ENCODE peak calls at places on chromosome 6, in nine cellular contexts. Y is RWPE1; B is body of pancreas; G is testis; S is CD4-positive, alpha-beta T cell; U is ascending aorta; O is PC-3; V is A549; P is pancreas. F is an unnamed sample.

GRCh38 chr6:10540073-10540746 is 19.1 kb downstream of the GCNT2 start:
- DNase-seq in P (no peak), O (no peak), U (no peak), Y (no peak), V (no peak), B (no peak), S (no peak), G (no peak), F (no peak)

GRCh38 chr6:148401581-148401980 is 58.9 kb downstream of the SASH1 start:
- DNase-seq in O (no peak), G (no peak), P (no peak), B (no peak), U (no peak), V (no peak), Y (no peak), S (no peak), F (no peak)

GRCh38 chr6:41214559-41215238 is 13.4 kb upstream of the TREML4 start:
- DNase-seq in P (peak; percentile 14), G (no peak), O (no peak), S (no peak), V (no peak), B (no peak), U (no peak), Y (no peak), F (no peak)

GRCh38 chr6:10837692-10837996 is 695 bp downstream of the MAK start:
- DNase-seq in V (no peak), G (peak; percentile 20), O (peak; percentile 6), S (no peak), P (no peak), Y (no peak), U (no peak), B (peak; percentile 4), F (no peak)

GRCh38 chr6:71079707-71080106 is 122.8 kb upstream of the B3GAT2 start:
- DNase-seq in S (no peak), V (no peak), U (no peak), O (no peak), P (no peak), B (no peak), Y (peak; percentile 4), G (no peak), F (no peak)

GRCh38 chr6:166951670-166952060 is 4.7 kb downstream of the RNASET2 start:
- DNase-seq in S (no peak), P (no peak), Y (no peak), O (no peak), V (no peak), G (no peak), U (no peak), B (no peak), F (no peak)

GRCh38 chr6:77089776-77090175 is 373.5 kb downstream of the HTR1B start:
- DNase-seq in G (no peak), P (no peak), V (no peak), Y (peak; percentile 4), B (no peak), O (no peak), S (no peak), U (no peak), F (no peak)

GRCh38 chr6:19849196-19849595 is 12.0 kb downstream of the ID4 start:
- DNase-seq in V (no peak), O (no peak), P (no peak), Y (no peak), G (no peak), U (no peak), B (no peak), S (no peak), F (no peak)

GRCh38 chr6:142746524-142746923 is 198.5 kb downstream of the HIVEP2 start:
- DNase-seq in V (peak; percentile 7), O (peak; percentile 12), S (no peak), G (peak; percentile 27), Y (no peak), U (no peak), B (peak; percentile 20), P (no peak), F (no peak)

GRCh38 chr6:114281496-114281895 is 61.3 kb downstream of the HS3ST5 start:
- DNase-seq in B (no peak), Y (no peak), S (no peak), P (no peak), U (no peak), V (no peak), O (no peak), G (no peak), F (no peak)

GRCh38 chr6:78340755-78341154 is 526.6 kb upstream of the IRAK1BP1 start:
- DNase-seq in S (no peak), V (no peak), U (no peak), O (no peak), G (no peak), P (no peak), Y (no peak), B (no peak), F (no peak)
- TF ChIP-seq CTCF in S (no peak), V (no peak), U (no peak), O (no peak), G (no peak), P (no peak), Y (no peak), B (no peak), F (no peak)

DNA sequence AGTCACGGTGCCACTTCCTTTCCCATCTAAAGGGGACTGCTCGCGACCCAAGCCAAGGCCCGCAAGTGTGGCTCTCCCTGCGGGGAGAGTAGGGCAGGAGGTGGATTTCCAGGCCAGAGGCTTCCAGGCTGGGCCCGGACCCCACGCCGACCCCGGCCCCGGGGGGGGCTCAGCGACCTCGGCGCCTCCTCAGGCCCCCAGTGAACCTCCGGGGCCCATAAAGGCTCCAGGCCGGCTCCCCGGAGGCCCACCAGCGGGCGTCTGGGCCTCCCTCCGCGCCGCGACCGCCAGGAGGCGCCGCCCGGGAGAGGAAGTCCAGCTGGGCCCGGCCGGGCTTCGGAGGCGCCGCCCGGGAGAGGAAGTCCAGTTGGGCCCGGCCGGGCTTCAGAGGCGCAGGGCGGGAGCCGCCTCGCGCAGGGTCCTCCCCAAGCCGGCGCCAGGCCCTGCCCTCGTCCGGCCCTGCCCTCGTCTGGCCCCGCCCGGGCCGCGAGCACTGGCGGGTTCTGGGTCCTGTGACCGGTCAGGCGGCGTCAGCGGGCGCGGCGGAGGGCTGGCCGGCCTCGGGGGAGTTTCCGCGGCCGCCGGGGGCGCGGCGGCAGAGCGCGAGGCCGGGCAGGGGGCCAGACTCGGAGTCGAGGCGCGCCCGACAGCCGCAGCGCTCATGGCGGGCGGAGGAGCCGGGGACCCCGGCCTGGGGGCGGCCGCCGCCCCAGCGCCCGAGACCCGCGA is at the start of gene RAB32:
- DNase-seq in P (peak; percentile 90), S (no peak), G (peak; percentile 93), U (peak; percentile 97), Y (peak; percentile 80), V (peak; percentile 50), O (peak; percentile 88), B (peak; percentile 94), F (peak; percentile 95)
- H3K27ac ChIP-seq in P (peak within 1 kb of the TSS; percentile 88), S (no peak within 1 kb of the TSS), G (peak within 1 kb of the TSS; percentile 97), U (peak within 1 kb of the TSS; percentile 97), Y (peak within 1 kb of the TSS; percentile 89), V (peak within 1 kb of the TSS; percentile 90), O (peak within 1 kb of the TSS; percentile 42), B (peak within 1 kb of the TSS; percentile 92), F (peak within 1 kb of the TSS; percentile 82)

DNA sequence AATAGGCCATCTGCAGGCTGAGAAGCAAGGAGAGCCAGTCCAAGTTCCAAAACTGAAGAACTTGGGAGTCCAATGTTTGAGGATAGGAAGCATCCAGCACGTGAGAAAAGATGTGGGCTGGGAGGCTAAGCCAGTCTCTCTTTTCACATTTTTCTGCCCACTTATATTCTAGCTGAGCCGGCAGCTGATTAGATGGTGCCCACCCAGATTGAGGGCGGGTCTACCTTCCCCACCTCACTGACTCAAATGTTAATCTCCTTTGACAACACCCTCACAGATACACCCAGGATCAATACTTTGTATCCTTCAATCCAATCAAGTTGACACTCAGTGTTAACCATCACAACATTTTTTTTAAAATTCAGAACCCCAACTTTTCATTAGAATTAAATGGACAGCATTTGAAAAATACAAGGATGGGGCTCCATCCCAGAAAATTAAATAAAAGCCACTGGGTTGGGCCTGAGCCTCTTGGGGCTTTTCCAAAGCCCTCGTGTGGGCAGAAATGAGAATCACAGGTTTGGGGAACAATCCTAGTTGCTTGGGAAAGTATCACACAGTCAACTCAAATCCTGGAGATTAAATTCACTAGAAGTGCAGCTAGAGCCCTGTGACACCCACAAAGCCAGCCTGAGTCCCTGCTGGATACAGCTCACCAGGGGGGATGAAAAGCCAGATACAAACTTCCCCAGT is 2.2 kb downstream of the CLDN20 start:
- DNase-seq in Y (no peak), B (no peak), U (no peak), V (no peak), O (peak; percentile 10), G (no peak), S (no peak), P (no peak), F (no peak)
- TF ChIP-seq CTCF in Y (no peak), B (no peak), U (no peak), V (no peak), O (peak; percentile 21), G (no peak), S (no peak), P (no peak), F (no peak)

DNA sequence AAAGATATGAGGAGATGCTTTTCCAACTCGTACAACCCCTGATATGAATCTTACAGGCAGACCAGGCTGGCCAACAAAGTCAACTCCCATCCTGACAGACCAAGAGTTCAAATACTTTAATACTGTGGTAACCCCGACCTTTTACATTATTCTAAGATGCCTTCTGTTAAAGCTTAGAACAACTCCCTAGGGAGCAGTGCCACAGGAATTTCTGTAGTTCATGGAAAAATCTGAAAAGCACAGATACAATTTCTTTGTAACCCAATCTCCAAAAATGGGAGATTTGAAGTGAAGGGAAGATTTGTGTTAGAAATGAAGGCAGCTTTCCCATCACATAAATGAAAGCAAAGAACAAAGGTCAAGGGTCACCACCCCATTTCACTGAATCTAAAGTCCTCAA is 151.3 kb upstream of the BEND6 start:
- DNase-seq in P (no peak), O (no peak), U (no peak), G (no peak), B (no peak), V (no peak), S (no peak), Y (no peak), F (no peak)
- H3K27ac ChIP-seq in P (no peak overlapping the region), O (peak overlapping the region; percentile 78), U (no peak overlapping the region), G (no peak overlapping the region), B (no peak overlapping the region), V (peak overlapping the region; percentile 11), S (no peak overlapping the region), Y (no peak overlapping the region), F (peak overlapping the region; percentile 93)